ENCODE peak calls at places on chromosomes 3 and 15, in nine cellular contexts. One of them, this sample, is unnamed.
A peak's percentile ranks its signal among the peaks of the same experiment; 100 is the strongest.

GRCh38 chr15:72163719-72164118 is 33.9 kb downstream of the GRAMD2A start:
- DNase-seq in mesenteric fat pad: no peak
- DNase-seq in stimulated activated CD4-positive, alpha-beta T cell treated with anti-CD3 and anti-CD28 coated beads, Interleukin-1b, Interleukin-23, amount 100 ng/mL, for 4 hours: no peak
- DNase-seq in EL: no peak
- DNase-seq in frontal cortex: no peak
- DNase-seq in activated CD8-positive, alpha-beta T cell treated with anti-CD3 and anti-CD28 coated beads for 36 hours: no peak
- DNase-seq in NAMALWA: no peak
- DNase-seq in C1 segment of cervical spinal cord: no peak
- DNase-seq in astrocyte of the spinal cord: no peak
- DNase-seq in this sample: no peak

GRCh38 chr15:67074886-67075229 is 9.5 kb downstream of the SMAD3 start:
- DNase-seq in mesenteric fat pad: no peak
- DNase-seq in activated CD8-positive, alpha-beta T cell treated with anti-CD3 and anti-CD28 coated beads for 36 hours: no peak
- DNase-seq in NAMALWA: no peak
- DNase-seq in EL: peak; percentile 46
- DNase-seq in C1 segment of cervical spinal cord: no peak
- DNase-seq in astrocyte of the spinal cord: no peak
- DNase-seq in frontal cortex: no peak
- DNase-seq in stimulated activated CD4-positive, alpha-beta T cell treated with anti-CD3 and anti-CD28 coated beads, Interleukin-1b, Interleukin-23, amount 100 ng/mL, for 4 hours: no peak
- DNase-seq in this sample: peak; percentile 36

GRCh38 chr15:56568466-56569167 is 103.7 kb upstream of the MNS1 start:
- DNase-seq in stimulated activated CD4-positive, alpha-beta T cell treated with anti-CD3 and anti-CD28 coated beads, Interleukin-1b, Interleukin-23, amount 100 ng/mL, for 4 hours: no peak
- DNase-seq in astrocyte of the spinal cord: no peak
- DNase-seq in activated CD8-positive, alpha-beta T cell treated with anti-CD3 and anti-CD28 coated beads for 36 hours: no peak
- DNase-seq in frontal cortex: no peak
- DNase-seq in mesenteric fat pad: no peak
- DNase-seq in NAMALWA: no peak
- DNase-seq in C1 segment of cervical spinal cord: no peak
- DNase-seq in EL: no peak
- DNase-seq in this sample: no peak

GRCh38 chr3:162780313-162780712 is 1283.7 kb downstream of the OTOL1 start:
- DNase-seq in frontal cortex: no peak
- DNase-seq in mesenteric fat pad: no peak
- DNase-seq in EL: no peak
- DNase-seq in activated CD8-positive, alpha-beta T cell treated with anti-CD3 and anti-CD28 coated beads for 36 hours: no peak
- DNase-seq in NAMALWA: no peak
- DNase-seq in astrocyte of the spinal cord: no peak
- DNase-seq in C1 segment of cervical spinal cord: no peak
- DNase-seq in stimulated activated CD4-positive, alpha-beta T cell treated with anti-CD3 and anti-CD28 coated beads, Interleukin-1b, Interleukin-23, amount 100 ng/mL, for 4 hours: no peak
- DNase-seq in this sample: no peak

GRCh38 chr3:171873561-171873960 is 30.4 kb downstream of the TMEM212 start:
- DNase-seq in mesenteric fat pad: no peak
- DNase-seq in stimulated activated CD4-positive, alpha-beta T cell treated with anti-CD3 and anti-CD28 coated beads, Interleukin-1b, Interleukin-23, amount 100 ng/mL, for 4 hours: no peak
- DNase-seq in C1 segment of cervical spinal cord: no peak
- DNase-seq in EL: peak; percentile 81
- DNase-seq in astrocyte of the spinal cord: peak; percentile 54
- DNase-seq in frontal cortex: no peak
- DNase-seq in NAMALWA: no peak
- DNase-seq in activated CD8-positive, alpha-beta T cell treated with anti-CD3 and anti-CD28 coated beads for 36 hours: no peak
- DNase-seq in this sample: peak; percentile 47

GRCh38 chr3:158718490-158719170 is 13.6 kb downstream of the RARRES1 start:
- DNase-seq in mesenteric fat pad: no peak
- DNase-seq in NAMALWA: no peak
- DNase-seq in C1 segment of cervical spinal cord: no peak
- DNase-seq in stimulated activated CD4-positive, alpha-beta T cell treated with anti-CD3 and anti-CD28 coated beads, Interleukin-1b, Interleukin-23, amount 100 ng/mL, for 4 hours: no peak
- DNase-seq in frontal cortex: no peak
- DNase-seq in EL: peak; percentile 97
- DNase-seq in astrocyte of the spinal cord: peak; percentile 98
- DNase-seq in activated CD8-positive, alpha-beta T cell treated with anti-CD3 and anti-CD28 coated beads for 36 hours: no peak
- DNase-seq in this sample: peak; percentile 46

GRCh38 chr3:66280304-66280703 is 59.5 kb downstream of the SLC25A26 start:
- DNase-seq in frontal cortex: no peak
- DNase-seq in NAMALWA: no peak
- DNase-seq in astrocyte of the spinal cord: peak; percentile 53
- DNase-seq in mesenteric fat pad: no peak
- DNase-seq in EL: no peak
- DNase-seq in stimulated activated CD4-positive, alpha-beta T cell treated with anti-CD3 and anti-CD28 coated beads, Interleukin-1b, Interleukin-23, amount 100 ng/mL, for 4 hours: no peak
- DNase-seq in C1 segment of cervical spinal cord: no peak
- DNase-seq in activated CD8-positive, alpha-beta T cell treated with anti-CD3 and anti-CD28 coated beads for 36 hours: no peak
- DNase-seq in this sample: no peak

GRCh38 chr3:57961828-57962447 is 46.3 kb upstream of the FLNB start:
- DNase-seq in stimulated activated CD4-positive, alpha-beta T cell treated with anti-CD3 and anti-CD28 coated beads, Interleukin-1b, Interleukin-23, amount 100 ng/mL, for 4 hours: no peak
- DNase-seq in astrocyte of the spinal cord: peak; percentile 52
- DNase-seq in mesenteric fat pad: no peak
- DNase-seq in EL: peak; percentile 62
- DNase-seq in NAMALWA: peak; percentile 41
- DNase-seq in C1 segment of cervical spinal cord: no peak
- DNase-seq in frontal cortex: no peak
- DNase-seq in activated CD8-positive, alpha-beta T cell treated with anti-CD3 and anti-CD28 coated beads for 36 hours: no peak
- DNase-seq in this sample: peak; percentile 28

GRCh38 chr3:183252973-183253363 is at the start of gene B3GNT5:
- DNase-seq in frontal cortex: no peak
- DNase-seq in mesenteric fat pad: no peak
- DNase-seq in stimulated activated CD4-positive, alpha-beta T cell treated with anti-CD3 and anti-CD28 coated beads, Interleukin-1b, Interleukin-23, amount 100 ng/mL, for 4 hours: peak; percentile 52
- DNase-seq in EL: peak; percentile 10
- DNase-seq in C1 segment of cervical spinal cord: no peak
- DNase-seq in activated CD8-positive, alpha-beta T cell treated with anti-CD3 and anti-CD28 coated beads for 36 hours: peak; percentile 66
- DNase-seq in astrocyte of the spinal cord: peak; percentile 28
- DNase-seq in NAMALWA: no peak
- DNase-seq in this sample: no peak

GRCh38 chr3:4906107-4906621 is 73.1 kb upstream of the BHLHE40 start:
- DNase-seq in NAMALWA: no peak
- DNase-seq in mesenteric fat pad: no peak
- DNase-seq in activated CD8-positive, alpha-beta T cell treated with anti-CD3 and anti-CD28 coated beads for 36 hours: peak; percentile 35
- DNase-seq in stimulated activated CD4-positive, alpha-beta T cell treated with anti-CD3 and anti-CD28 coated beads, Interleukin-1b, Interleukin-23, amount 100 ng/mL, for 4 hours: no peak
- DNase-seq in astrocyte of the spinal cord: peak; percentile 51
- DNase-seq in frontal cortex: no peak
- DNase-seq in C1 segment of cervical spinal cord: no peak
- DNase-seq in EL: peak; percentile 62
- DNase-seq in this sample: no peak

GRCh38 chr15:83565553-83566159 is 88.3 kb upstream of the ADAMTSL3 start:
- DNase-seq in astrocyte of the spinal cord: peak; percentile 29
- DNase-seq in EL: peak; percentile 17
- DNase-seq in NAMALWA: peak; percentile 50
- DNase-seq in frontal cortex: no peak
- DNase-seq in activated CD8-positive, alpha-beta T cell treated with anti-CD3 and anti-CD28 coated beads for 36 hours: no peak
- DNase-seq in C1 segment of cervical spinal cord: no peak
- DNase-seq in stimulated activated CD4-positive, alpha-beta T cell treated with anti-CD3 and anti-CD28 coated beads, Interleukin-1b, Interleukin-23, amount 100 ng/mL, for 4 hours: no peak
- DNase-seq in mesenteric fat pad: no peak
- DNase-seq in this sample: peak; percentile 33

GRCh38 chr3:27353221-27353620 is 16.0 kb downstream of the NEK10 start:
- DNase-seq in astrocyte of the spinal cord: no peak
- DNase-seq in activated CD8-positive, alpha-beta T cell treated with anti-CD3 and anti-CD28 coated beads for 36 hours: no peak
- DNase-seq in mesenteric fat pad: no peak
- DNase-seq in stimulated activated CD4-positive, alpha-beta T cell treated with anti-CD3 and anti-CD28 coated beads, Interleukin-1b, Interleukin-23, amount 100 ng/mL, for 4 hours: no peak
- DNase-seq in frontal cortex: no peak
- DNase-seq in C1 segment of cervical spinal cord: no peak
- DNase-seq in NAMALWA: no peak
- DNase-seq in EL: no peak
- DNase-seq in this sample: no peak

GRCh38 chr3:77319711-77320110 is 279.8 kb downstream of the ROBO2 start:
- DNase-seq in EL: no peak
- DNase-seq in mesenteric fat pad: no peak
- DNase-seq in activated CD8-positive, alpha-beta T cell treated with anti-CD3 and anti-CD28 coated beads for 36 hours: no peak
- DNase-seq in NAMALWA: peak; percentile 22
- DNase-seq in stimulated activated CD4-positive, alpha-beta T cell treated with anti-CD3 and anti-CD28 coated beads, Interleukin-1b, Interleukin-23, amount 100 ng/mL, for 4 hours: no peak
- DNase-seq in C1 segment of cervical spinal cord: no peak
- DNase-seq in frontal cortex: no peak
- DNase-seq in astrocyte of the spinal cord: no peak
- DNase-seq in this sample: no peak

GRCh38 chr3:9251055-9251786 is 1.8 kb upstream of the SRGAP3 start:
- DNase-seq in C1 segment of cervical spinal cord: no peak
- DNase-seq in stimulated activated CD4-positive, alpha-beta T cell treated with anti-CD3 and anti-CD28 coated beads, Interleukin-1b, Interleukin-23, amount 100 ng/mL, for 4 hours: no peak
- DNase-seq in astrocyte of the spinal cord: no peak
- DNase-seq in EL: no peak
- DNase-seq in NAMALWA: no peak
- DNase-seq in activated CD8-positive, alpha-beta T cell treated with anti-CD3 and anti-CD28 coated beads for 36 hours: no peak
- DNase-seq in mesenteric fat pad: no peak
- DNase-seq in frontal cortex: no peak
- DNase-seq in this sample: no peak

GRCh38 chr3:148004331-148004730 is 595.2 kb downstream of the ZIC1 start:
- DNase-seq in astrocyte of the spinal cord: no peak
- DNase-seq in EL: no peak
- DNase-seq in stimulated activated CD4-positive, alpha-beta T cell treated with anti-CD3 and anti-CD28 coated beads, Interleukin-1b, Interleukin-23, amount 100 ng/mL, for 4 hours: no peak
- DNase-seq in mesenteric fat pad: no peak
- DNase-seq in C1 segment of cervical spinal cord: no peak
- DNase-seq in NAMALWA: no peak
- DNase-seq in activated CD8-positive, alpha-beta T cell treated with anti-CD3 and anti-CD28 coated beads for 36 hours: no peak
- DNase-seq in frontal cortex: no peak
- DNase-seq in this sample: no peak

GRCh38 chr3:103866113-103866512 is 1431.3 kb downstream of the ZPLD1 start:
- DNase-seq in frontal cortex: no peak
- DNase-seq in activated CD8-positive, alpha-beta T cell treated with anti-CD3 and anti-CD28 coated beads for 36 hours: no peak
- DNase-seq in astrocyte of the spinal cord: no peak
- DNase-seq in NAMALWA: no peak
- DNase-seq in C1 segment of cervical spinal cord: no peak
- DNase-seq in stimulated activated CD4-positive, alpha-beta T cell treated with anti-CD3 and anti-CD28 coated beads, Interleukin-1b, Interleukin-23, amount 100 ng/mL, for 4 hours: no peak
- DNase-seq in mesenteric fat pad: no peak
- DNase-seq in EL: no peak
- DNase-seq in this sample: no peak

GRCh38 chr3:50204804-50205718 is at the start of gene SLC38A3:
- DNase-seq in astrocyte of the spinal cord: no peak
- DNase-seq in stimulated activated CD4-positive, alpha-beta T cell treated with anti-CD3 and anti-CD28 coated beads, Interleukin-1b, Interleukin-23, amount 100 ng/mL, for 4 hours: no peak
- DNase-seq in NAMALWA: no peak
- DNase-seq in C1 segment of cervical spinal cord: peak; percentile 39
- DNase-seq in EL: no peak
- DNase-seq in activated CD8-positive, alpha-beta T cell treated with anti-CD3 and anti-CD28 coated beads for 36 hours: peak; percentile 16
- DNase-seq in mesenteric fat pad: no peak
- DNase-seq in frontal cortex: peak; percentile 80
- DNase-seq in this sample: peak; percentile 52

GRCh38 chr3:5787863-5788488 is 600.5 kb downstream of the EDEM1 start:
- DNase-seq in NAMALWA: no peak
- DNase-seq in EL: no peak
- DNase-seq in mesenteric fat pad: no peak
- DNase-seq in frontal cortex: peak; percentile 14
- DNase-seq in activated CD8-positive, alpha-beta T cell treated with anti-CD3 and anti-CD28 coated beads for 36 hours: no peak
- DNase-seq in astrocyte of the spinal cord: peak; percentile 56
- DNase-seq in stimulated activated CD4-positive, alpha-beta T cell treated with anti-CD3 and anti-CD28 coated beads, Interleukin-1b, Interleukin-23, amount 100 ng/mL, for 4 hours: no peak
- DNase-seq in C1 segment of cervical spinal cord: peak; percentile 15
- DNase-seq in this sample: no peak

GRCh38 chr3:147924755-147925154 is 515.6 kb downstream of the ZIC1 start:
- DNase-seq in astrocyte of the spinal cord: no peak
- DNase-seq in stimulated activated CD4-positive, alpha-beta T cell treated with anti-CD3 and anti-CD28 coated beads, Interleukin-1b, Interleukin-23, amount 100 ng/mL, for 4 hours: no peak
- DNase-seq in NAMALWA: no peak
- DNase-seq in C1 segment of cervical spinal cord: no peak
- DNase-seq in activated CD8-positive, alpha-beta T cell treated with anti-CD3 and anti-CD28 coated beads for 36 hours: no peak
- DNase-seq in EL: no peak
- DNase-seq in mesenteric fat pad: no peak
- DNase-seq in frontal cortex: no peak
- DNase-seq in this sample: no peak

GRCh38 chr3:119322021-119322522 is 27.9 kb downstream of the ARHGAP31 start:
- DNase-seq in EL: peak; percentile 34
- DNase-seq in astrocyte of the spinal cord: peak; percentile 52
- DNase-seq in C1 segment of cervical spinal cord: no peak
- DNase-seq in frontal cortex: no peak
- DNase-seq in activated CD8-positive, alpha-beta T cell treated with anti-CD3 and anti-CD28 coated beads for 36 hours: no peak
- DNase-seq in mesenteric fat pad: no peak
- DNase-seq in NAMALWA: no peak
- DNase-seq in stimulated activated CD4-positive, alpha-beta T cell treated with anti-CD3 and anti-CD28 coated beads, Interleukin-1b, Interleukin-23, amount 100 ng/mL, for 4 hours: no peak
- DNase-seq in this sample: no peak

GRCh38 chr3:18812316-18812715 is 336.0 kb upstream of the KCNH8 start:
- DNase-seq in EL: peak; percentile 0
- DNase-seq in stimulated activated CD4-positive, alpha-beta T cell treated with anti-CD3 and anti-CD28 coated beads, Interleukin-1b, Interleukin-23, amount 100 ng/mL, for 4 hours: no peak
- DNase-seq in activated CD8-positive, alpha-beta T cell treated with anti-CD3 and anti-CD28 coated beads for 36 hours: no peak
- DNase-seq in astrocyte of the spinal cord: peak; percentile 55
- DNase-seq in C1 segment of cervical spinal cord: no peak
- DNase-seq in frontal cortex: no peak
- DNase-seq in NAMALWA: no peak
- DNase-seq in mesenteric fat pad: no peak
- DNase-seq in this sample: no peak

GRCh38 chr15:68767833-68768232 is 52.9 kb downstream of the ANP32A start:
- DNase-seq in astrocyte of the spinal cord: no peak
- DNase-seq in EL: no peak
- DNase-seq in activated CD8-positive, alpha-beta T cell treated with anti-CD3 and anti-CD28 coated beads for 36 hours: no peak
- DNase-seq in stimulated activated CD4-positive, alpha-beta T cell treated with anti-CD3 and anti-CD28 coated beads, Interleukin-1b, Interleukin-23, amount 100 ng/mL, for 4 hours: no peak
- DNase-seq in mesenteric fat pad: peak; percentile 55
- DNase-seq in frontal cortex: no peak
- DNase-seq in NAMALWA: no peak
- DNase-seq in C1 segment of cervical spinal cord: no peak
- DNase-seq in this sample: no peak

GRCh38 chr3:13891492-13892073 is 11.7 kb upstream of the WNT7A start:
- DNase-seq in C1 segment of cervical spinal cord: no peak
- DNase-seq in mesenteric fat pad: no peak
- DNase-seq in stimulated activated CD4-positive, alpha-beta T cell treated with anti-CD3 and anti-CD28 coated beads, Interleukin-1b, Interleukin-23, amount 100 ng/mL, for 4 hours: no peak
- DNase-seq in EL: no peak
- DNase-seq in frontal cortex: peak; percentile 13
- DNase-seq in activated CD8-positive, alpha-beta T cell treated with anti-CD3 and anti-CD28 coated beads for 36 hours: peak; percentile 51
- DNase-seq in NAMALWA: peak; percentile 60
- DNase-seq in astrocyte of the spinal cord: no peak
- DNase-seq in this sample: no peak

GRCh38 chr15:65818927-65819562 is 27.0 kb upstream of the DENND4A start:
- DNase-seq in frontal cortex: no peak
- DNase-seq in activated CD8-positive, alpha-beta T cell treated with anti-CD3 and anti-CD28 coated beads for 36 hours: no peak
- DNase-seq in astrocyte of the spinal cord: no peak
- DNase-seq in EL: no peak
- DNase-seq in C1 segment of cervical spinal cord: no peak
- DNase-seq in mesenteric fat pad: no peak
- DNase-seq in NAMALWA: peak; percentile 76
- DNase-seq in stimulated activated CD4-positive, alpha-beta T cell treated with anti-CD3 and anti-CD28 coated beads, Interleukin-1b, Interleukin-23, amount 100 ng/mL, for 4 hours: no peak
- DNase-seq in this sample: no peak

GRCh38 chr3:175956964-175957363 is 1097.8 kb downstream of the NAALADL2 start:
- DNase-seq in frontal cortex: no peak
- DNase-seq in astrocyte of the spinal cord: no peak
- DNase-seq in stimulated activated CD4-positive, alpha-beta T cell treated with anti-CD3 and anti-CD28 coated beads, Interleukin-1b, Interleukin-23, amount 100 ng/mL, for 4 hours: no peak
- DNase-seq in mesenteric fat pad: no peak
- DNase-seq in C1 segment of cervical spinal cord: no peak
- DNase-seq in EL: no peak
- DNase-seq in activated CD8-positive, alpha-beta T cell treated with anti-CD3 and anti-CD28 coated beads for 36 hours: no peak
- DNase-seq in NAMALWA: peak; percentile 24
- DNase-seq in this sample: no peak

GRCh38 chr3:131728898-131729297 is 226.1 kb upstream of the MRPL3 start:
- DNase-seq in mesenteric fat pad: no peak
- DNase-seq in activated CD8-positive, alpha-beta T cell treated with anti-CD3 and anti-CD28 coated beads for 36 hours: no peak
- DNase-seq in astrocyte of the spinal cord: no peak
- DNase-seq in NAMALWA: no peak
- DNase-seq in C1 segment of cervical spinal cord: no peak
- DNase-seq in EL: peak; percentile 39
- DNase-seq in frontal cortex: no peak
- DNase-seq in stimulated activated CD4-positive, alpha-beta T cell treated with anti-CD3 and anti-CD28 coated beads, Interleukin-1b, Interleukin-23, amount 100 ng/mL, for 4 hours: no peak
- DNase-seq in this sample: no peak